ENCODE peak calls at places on chromosomes 12 and 14, in four cellular contexts. One of them, this sample, is unnamed. For H3K4me1, the result is how much of the 10 kb centered on the place peaks cover.

GRCh38 chr14:69948311-69948710 is 69.1 kb downstream of the SMOC1 start:
- DNase-seq in upper lobe of right lung: no peak
- DNase-seq in tibial artery: no peak
- DNase-seq in right lobe of liver: peak
- DNase-seq in this sample: no peak

GRCh38 chr14:98754343-98755025 is 517.5 kb downstream of the BCL11B start:
- DNase-seq in right lobe of liver: no peak
- DNase-seq in upper lobe of right lung: no peak
- DNase-seq in tibial artery: no peak
- DNase-seq in this sample: no peak

GRCh38 chr12:10454531-10454930 is 1.4 kb upstream of the KLRC1 start:
- DNase-seq in right lobe of liver: no peak
- DNase-seq in tibial artery: no peak
- DNase-seq in upper lobe of right lung: no peak
- DNase-seq in this sample: no peak

GRCh38 chr14:104294628-104294982 is 156.2 kb downstream of the KIF26A start:
- DNase-seq in tibial artery: peak
- DNase-seq in upper lobe of right lung: peak
- DNase-seq in right lobe of liver: peak
- DNase-seq in this sample: no peak

GRCh38 chr14:75822522-75823288 is 159.1 kb downstream of the TGFB3 start:
- DNase-seq in upper lobe of right lung: no peak
- DNase-seq in tibial artery: no peak
- DNase-seq in right lobe of liver: no peak
- DNase-seq in this sample: no peak

GRCh38 chr14:95490727-95491451 is 25.6 kb downstream of the SYNE3 start:
- DNase-seq in tibial artery: no peak
- DNase-seq in upper lobe of right lung: no peak
- DNase-seq in right lobe of liver: no peak
- DNase-seq in this sample: no peak

GRCh38 chr14:77120771-77121743 is 20.5 kb downstream of the ZDHHC22 start:
- DNase-seq in right lobe of liver: no peak
- DNase-seq in tibial artery: no peak
- DNase-seq in upper lobe of right lung: no peak
- DNase-seq in this sample: no peak

GRCh38 chr12:123132951-123133619 is 17.8 kb downstream of the PITPNM2 start:
- DNase-seq in tibial artery: no peak
- DNase-seq in right lobe of liver: peak
- DNase-seq in upper lobe of right lung: no peak
- DNase-seq in this sample: no peak

GRCh38 chr14:103260629-103261124 is 73.4 kb upstream of the EIF5 start:
- DNase-seq in upper lobe of right lung: peak
- DNase-seq in right lobe of liver: peak
- DNase-seq in tibial artery: peak
- DNase-seq in this sample: peak

GRCh38 chr12:95212576-95212975 is 4.7 kb downstream of the FGD6 start:
- DNase-seq in right lobe of liver: no peak
- DNase-seq in tibial artery: no peak
- DNase-seq in upper lobe of right lung: no peak
- DNase-seq in this sample: no peak

GRCh38 chr12:113899844-113900471 is 66.2 kb downstream of the RBM19 start:
- DNase-seq in tibial artery: no peak
- DNase-seq in upper lobe of right lung: no peak
- DNase-seq in right lobe of liver: no peak
- DNase-seq in this sample: no peak

GRCh38 chr14:53180272-53181221 is 27.4 kb upstream of the DDHD1 start:
- DNase-seq in upper lobe of right lung: no peak
- DNase-seq in tibial artery: no peak
- DNase-seq in right lobe of liver: no peak
- DNase-seq in this sample: no peak

GRCh38 chr12:92551853-92552397 is 150.9 kb upstream of the PLEKHG7 start:
- DNase-seq in upper lobe of right lung: no peak
- DNase-seq in right lobe of liver: no peak
- DNase-seq in tibial artery: no peak
- DNase-seq in this sample: no peak

GRCh38 chr12:57741413-57741789 is 2.9 kb upstream of the AGAP2 start:
- DNase-seq in tibial artery: no peak
- DNase-seq in right lobe of liver: no peak
- DNase-seq in upper lobe of right lung: no peak
- DNase-seq in this sample: no peak
- H3K4me1 ChIP-seq in tibial artery: under half
- H3K4me1 ChIP-seq in right lobe of liver: under half
- H3K4me1 ChIP-seq in upper lobe of right lung: under half
- H3K4me1 ChIP-seq in this sample: under half

GRCh38 chr12:645563-646071 is 17.6 kb downstream of the NINJ2 start:
- DNase-seq in tibial artery: peak
- DNase-seq in upper lobe of right lung: no peak
- DNase-seq in right lobe of liver: peak
- DNase-seq in this sample: no peak

GRCh38 chr12:644818-645552 is 18.3 kb downstream of the NINJ2 start:
- DNase-seq in tibial artery: peak
- DNase-seq in upper lobe of right lung: no peak
- DNase-seq in right lobe of liver: no peak
- DNase-seq in this sample: no peak

GRCh38 chr12:643478-644292 is 19.6 kb downstream of the NINJ2 start:
- DNase-seq in upper lobe of right lung: peak
- DNase-seq in tibial artery: peak
- DNase-seq in right lobe of liver: no peak
- DNase-seq in this sample: peak

GRCh38 chr12:644293-644639 is 19.0 kb downstream of the NINJ2 start:
- DNase-seq in right lobe of liver: no peak
- DNase-seq in tibial artery: peak
- DNase-seq in upper lobe of right lung: no peak
- DNase-seq in this sample: no peak

DNA sequence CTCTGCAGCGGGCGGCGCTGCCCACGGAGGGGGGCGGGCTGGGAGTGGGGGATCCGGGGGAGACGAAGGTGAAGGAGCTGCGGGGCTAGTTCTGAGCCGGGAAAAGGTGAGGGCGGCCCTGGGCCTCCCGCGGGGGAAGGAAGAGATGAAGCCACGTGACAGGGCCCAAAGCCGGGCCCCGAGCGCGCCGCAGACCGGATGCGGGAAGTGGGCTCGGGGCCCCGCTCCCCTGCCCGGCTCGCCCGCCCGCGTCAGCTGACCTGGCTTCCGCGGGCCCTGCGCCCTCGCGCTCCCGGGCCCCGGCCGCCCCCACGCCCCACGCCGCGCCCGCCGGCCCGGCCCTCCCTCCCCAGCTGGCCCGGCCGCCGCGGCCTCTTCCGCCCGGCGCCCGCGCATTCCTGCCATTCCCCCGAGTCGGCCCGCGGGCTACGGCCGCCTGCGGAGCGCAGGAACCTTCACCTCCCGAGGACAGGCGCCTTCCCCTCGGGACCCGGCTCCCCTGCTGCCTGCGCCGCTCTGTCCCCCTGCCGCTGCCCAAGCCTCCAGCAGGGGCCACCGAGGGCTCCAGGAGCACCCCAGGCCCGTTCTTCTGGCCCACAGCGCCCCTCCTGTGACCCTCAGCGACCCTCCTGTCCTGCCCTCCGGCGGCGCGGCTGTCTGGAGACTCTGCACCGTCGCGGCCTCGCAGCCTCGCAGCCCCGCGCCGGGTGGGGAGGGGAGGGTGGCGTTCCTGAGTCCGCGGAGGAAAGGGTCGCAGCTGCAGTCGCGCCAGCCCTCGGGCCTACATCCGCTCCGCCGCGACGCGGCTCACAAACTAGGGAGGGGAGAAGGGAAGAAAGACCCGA is 20.4 kb downstream of the NINJ2 start:
- DNase-seq in tibial artery: peak
- DNase-seq in right lobe of liver: peak
- DNase-seq in upper lobe of right lung: peak
- DNase-seq in this sample: peak
- TF ChIP-seq CTCF in tibial artery: peak
- TF ChIP-seq CTCF in right lobe of liver: peak
- TF ChIP-seq CTCF in upper lobe of right lung: peak
- TF ChIP-seq CTCF in this sample: peak

DNA sequence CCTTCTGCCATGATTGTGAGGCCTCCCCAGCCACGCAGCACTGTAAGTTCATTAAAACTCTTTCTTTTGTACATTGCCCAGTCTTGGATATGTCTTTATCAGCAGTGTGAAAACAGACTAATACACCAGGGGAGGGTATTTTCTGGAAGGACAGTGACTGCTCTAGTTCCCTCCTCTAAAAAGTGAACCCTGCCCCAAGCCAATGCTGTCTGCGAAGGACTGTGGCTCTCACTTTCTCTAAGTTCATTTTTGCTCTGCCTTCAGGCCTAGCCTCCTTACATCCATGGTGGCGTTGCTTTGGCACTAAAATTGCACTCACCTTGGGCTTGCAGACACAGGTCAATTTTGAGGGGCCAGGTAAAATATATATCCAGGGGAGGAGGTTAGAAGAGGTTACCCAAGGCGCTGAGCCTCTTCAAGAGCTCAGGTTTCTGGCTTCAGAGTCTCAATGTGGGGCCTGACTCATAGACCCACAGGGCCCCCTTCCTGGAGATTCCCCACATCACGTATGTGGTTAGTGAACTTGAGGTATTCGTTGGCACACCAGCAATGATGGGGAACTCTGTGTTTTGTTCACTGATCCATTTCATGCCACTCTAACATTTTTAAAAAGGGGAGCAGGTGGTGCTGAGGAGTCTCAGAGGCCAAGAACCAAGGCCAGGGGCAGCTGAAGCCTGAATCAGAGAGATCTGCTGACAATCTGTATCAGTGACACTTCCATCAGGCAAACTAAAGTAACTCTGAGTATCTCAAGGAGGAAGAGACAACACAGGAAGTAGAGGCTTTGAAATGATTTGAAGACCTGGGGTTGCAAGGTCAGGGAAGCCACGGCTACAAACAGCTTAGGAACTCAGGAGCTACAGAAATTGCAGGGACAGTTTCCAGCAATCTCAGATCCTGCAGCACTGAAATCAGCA is 323.3 kb downstream of the VRK1 start:
- DNase-seq in right lobe of liver: no peak
- DNase-seq in tibial artery: no peak
- DNase-seq in upper lobe of right lung: no peak
- DNase-seq in this sample: no peak
- H3K27ac ChIP-seq in right lobe of liver: no peak
- H3K27ac ChIP-seq in tibial artery: no peak
- H3K27ac ChIP-seq in upper lobe of right lung: no peak
- H3K27ac ChIP-seq in this sample: no peak

GRCh38 chr12:108637631-108638030 is 3.9 kb upstream of the SELPLG start:
- DNase-seq in tibial artery: no peak
- DNase-seq in upper lobe of right lung: no peak
- DNase-seq in right lobe of liver: no peak
- DNase-seq in this sample: no peak

GRCh38 chr12:108635201-108635996 is 1.7 kb upstream of the SELPLG start:
- DNase-seq in right lobe of liver: no peak
- DNase-seq in upper lobe of right lung: no peak
- DNase-seq in tibial artery: peak
- DNase-seq in this sample: no peak

GRCh38 chr12:108634225-108634795 is 616 bp upstream of the SELPLG start:
- DNase-seq in right lobe of liver: no peak
- DNase-seq in tibial artery: peak
- DNase-seq in upper lobe of right lung: no peak
- DNase-seq in this sample: peak

GRCh38 chr12:108637222-108637621 is 3.5 kb upstream of the SELPLG start:
- DNase-seq in right lobe of liver: no peak
- DNase-seq in tibial artery: peak
- DNase-seq in upper lobe of right lung: no peak
- DNase-seq in this sample: no peak

DNA sequence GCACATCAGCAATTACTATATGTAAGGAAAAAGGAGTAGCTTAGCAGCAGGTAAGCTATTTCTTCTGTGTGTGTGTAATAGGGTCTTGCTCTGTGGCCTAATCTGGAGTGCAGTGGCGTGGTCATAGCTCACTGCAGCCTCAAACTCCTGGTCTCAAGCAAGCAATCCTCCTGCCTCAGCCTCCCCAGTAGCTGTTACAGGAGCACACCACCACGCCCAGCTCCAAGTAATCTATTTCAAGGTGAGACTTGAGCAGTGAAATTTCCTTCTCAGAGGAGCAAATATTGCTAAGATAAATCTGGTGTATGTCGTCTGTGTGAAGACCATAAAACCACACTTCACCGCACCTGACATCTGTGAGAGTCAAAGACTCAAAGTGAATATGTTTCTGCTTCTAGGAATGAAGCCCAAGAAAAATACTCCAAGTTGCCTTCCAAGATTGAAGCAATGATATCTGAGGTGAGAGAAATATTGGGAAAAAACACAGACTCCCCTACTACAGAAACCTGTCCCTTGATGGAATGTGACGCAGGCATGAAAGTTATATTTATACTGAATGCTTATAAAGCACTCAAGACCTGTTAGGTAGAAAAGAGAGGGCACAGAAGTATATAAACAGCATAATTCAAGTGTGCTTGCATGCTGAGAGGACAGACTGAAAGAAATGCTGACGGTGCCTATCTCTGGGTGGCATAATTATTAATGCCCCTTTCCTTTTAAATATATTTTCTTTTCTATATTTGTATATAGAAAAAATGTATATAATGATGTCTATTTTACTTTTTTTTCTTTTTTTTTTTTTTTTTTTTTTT is 2.5 kb upstream of the SELPLG start:
- DNase-seq in upper lobe of right lung: no peak
- DNase-seq in tibial artery: peak
- DNase-seq in right lobe of liver: no peak
- DNase-seq in this sample: no peak
- H3K4me1 ChIP-seq in upper lobe of right lung: half or more
- H3K4me1 ChIP-seq in tibial artery: under half
- H3K4me1 ChIP-seq in right lobe of liver: under half
- H3K4me1 ChIP-seq in this sample: half or more

GRCh38 chr12:98332626-98333025 is 182.8 kb upstream of the TMPO start:
- DNase-seq in right lobe of liver: no peak
- DNase-seq in upper lobe of right lung: no peak
- DNase-seq in tibial artery: no peak
- DNase-seq in this sample: no peak
- TF ChIP-seq CTCF in right lobe of liver: no peak
- TF ChIP-seq CTCF in upper lobe of right lung: no peak
- TF ChIP-seq CTCF in tibial artery: no peak
- TF ChIP-seq CTCF in this sample: no peak

GRCh38 chr14:33950320-33951182 is at the start of gene EGLN3:
- DNase-seq in tibial artery: peak
- DNase-seq in upper lobe of right lung: peak
- DNase-seq in right lobe of liver: peak
- DNase-seq in this sample: peak
- H3K27ac ChIP-seq in tibial artery: peak
- H3K27ac ChIP-seq in upper lobe of right lung: peak
- H3K27ac ChIP-seq in right lobe of liver: peak
- H3K27ac ChIP-seq in this sample: no peak